ENCODE peak calls at places on chromosomes 4 and X, in four cellular contexts. One of them, this sample, is unnamed.

GRCh38 chr4:118765399-118765798 is 70.5 kb downstream of the SEC24D start:
- DNase-seq in neural crest cell: no peak
- DNase-seq in fibroblast of villous mesenchyme: peak
- DNase-seq in AG09319: peak
- DNase-seq in this sample: no peak

GRCh38 chr4:71243434-71243833 is 95.4 kb upstream of the SLC4A4 start:
- DNase-seq in neural crest cell: no peak
- DNase-seq in fibroblast of villous mesenchyme: no peak
- DNase-seq in AG09319: no peak
- DNase-seq in this sample: no peak

GRCh38 chrX:108419401-108419800 is 18.8 kb downstream of the COL4A6 start:
- DNase-seq in neural crest cell: no peak
- DNase-seq in fibroblast of villous mesenchyme: no peak
- DNase-seq in AG09319: no peak
- DNase-seq in this sample: no peak

GRCh38 chrX:110032534-110033161 is 29.7 kb downstream of the TMEM164 start:
- DNase-seq in neural crest cell: no peak
- DNase-seq in fibroblast of villous mesenchyme: no peak
- DNase-seq in AG09319: no peak
- DNase-seq in this sample: no peak

GRCh38 chr4:122700178-122700725 is 32.3 kb upstream of the BBS12 start:
- DNase-seq in neural crest cell: no peak
- DNase-seq in fibroblast of villous mesenchyme: peak
- DNase-seq in AG09319: no peak
- DNase-seq in this sample: no peak

GRCh38 chr4:123672987-123673386 is 276.4 kb downstream of the SPRY1 start:
- DNase-seq in neural crest cell: no peak
- DNase-seq in fibroblast of villous mesenchyme: peak
- DNase-seq in AG09319: no peak
- DNase-seq in this sample: no peak

GRCh38 chrX:41153453-41153852 is 68.2 kb downstream of the USP9X start:
- DNase-seq in neural crest cell: no peak
- DNase-seq in fibroblast of villous mesenchyme: peak
- DNase-seq in AG09319: no peak
- DNase-seq in this sample: no peak

GRCh38 chrX:123184199-123184857 is at the start of gene GRIA3:
- DNase-seq in neural crest cell: peak
- DNase-seq in fibroblast of villous mesenchyme: peak
- DNase-seq in AG09319: peak
- DNase-seq in this sample: peak

GRCh38 chrX:132837971-132838370 is 120.5 kb downstream of the HS6ST2 start:
- DNase-seq in neural crest cell: no peak
- DNase-seq in fibroblast of villous mesenchyme: no peak
- DNase-seq in AG09319: no peak
- DNase-seq in this sample: no peak

GRCh38 chr4:103197765-103198110 is 405 bp downstream of the CENPE start:
- DNase-seq in neural crest cell: no peak
- DNase-seq in fibroblast of villous mesenchyme: no peak
- DNase-seq in AG09319: no peak
- DNase-seq in this sample: no peak

GRCh38 chrX:57172544-57172943 is 35.3 kb upstream of the SPIN2A start:
- DNase-seq in neural crest cell: no peak
- DNase-seq in fibroblast of villous mesenchyme: no peak
- DNase-seq in AG09319: no peak
- DNase-seq in this sample: no peak

GRCh38 chr4:26407466-26407865 is 82.8 kb downstream of the CCKAR start:
- DNase-seq in neural crest cell: no peak
- DNase-seq in fibroblast of villous mesenchyme: no peak
- DNase-seq in AG09319: no peak
- DNase-seq in this sample: no peak

GRCh38 chr4:54098375-54098774 is 1.6 kb upstream of the GSX2 start:
- DNase-seq in neural crest cell: no peak
- DNase-seq in fibroblast of villous mesenchyme: no peak
- DNase-seq in AG09319: no peak
- DNase-seq in this sample: no peak

GRCh38 chr4:39429476-39430310 is 23.0 kb downstream of the KLB start:
- DNase-seq in neural crest cell: no peak
- DNase-seq in fibroblast of villous mesenchyme: peak
- DNase-seq in AG09319: no peak
- DNase-seq in this sample: no peak

GRCh38 chr4:124203613-124204284 is 508.8 kb downstream of the ANKRD50 start:
- DNase-seq in neural crest cell: no peak
- DNase-seq in fibroblast of villous mesenchyme: peak
- DNase-seq in AG09319: no peak
- DNase-seq in this sample: no peak

GRCh38 chrX:31435592-31435991 is 363.8 kb upstream of the FTHL17 start:
- DNase-seq in neural crest cell: peak
- DNase-seq in fibroblast of villous mesenchyme: peak
- DNase-seq in AG09319: no peak
- DNase-seq in this sample: peak

DNA sequence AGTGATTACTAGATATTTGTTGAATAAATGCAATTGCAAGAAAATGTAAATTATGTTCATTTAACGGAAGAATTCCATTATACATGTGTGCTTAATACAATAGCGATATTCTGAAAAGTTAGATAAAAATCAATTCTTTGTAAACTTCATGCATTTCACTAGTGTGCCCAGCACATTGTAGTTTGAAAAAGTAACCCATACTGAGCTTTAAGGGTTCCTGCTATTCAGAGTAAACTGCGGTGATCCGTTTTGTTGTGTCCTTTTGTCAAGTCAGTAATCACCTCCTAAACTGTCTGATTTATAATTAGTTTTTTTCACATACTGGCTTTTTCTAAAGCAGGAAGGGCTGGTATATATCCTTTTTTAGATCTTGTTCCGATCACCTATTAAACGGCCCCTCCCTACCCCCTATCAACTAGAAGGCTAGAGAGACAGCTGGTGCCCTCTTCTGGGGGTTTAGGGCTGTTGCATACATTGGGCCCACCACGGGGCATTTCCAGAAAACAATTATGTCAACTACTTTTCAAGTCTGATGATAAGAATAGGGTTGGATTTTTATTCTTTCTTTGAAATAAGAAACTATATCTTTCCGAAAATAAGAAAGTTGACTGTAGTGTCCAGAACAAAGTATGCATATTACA is 7.0 kb upstream of the BMP15 start:
- DNase-seq in neural crest cell: peak
- DNase-seq in fibroblast of villous mesenchyme: peak
- DNase-seq in AG09319: no peak
- DNase-seq in this sample: peak
- TF ChIP-seq CTCF in neural crest cell: peak
- TF ChIP-seq CTCF in fibroblast of villous mesenchyme: peak
- TF ChIP-seq CTCF in AG09319: peak
- TF ChIP-seq CTCF in this sample: peak

GRCh38 chrX:155263854-155264628 is at the start of gene RAB39B:
- DNase-seq in neural crest cell: peak
- DNase-seq in fibroblast of villous mesenchyme: peak
- DNase-seq in AG09319: peak
- DNase-seq in this sample: peak
- TF ChIP-seq CTCF in neural crest cell: no peak
- TF ChIP-seq CTCF in fibroblast of villous mesenchyme: no peak
- TF ChIP-seq CTCF in AG09319: peak
- TF ChIP-seq CTCF in this sample: no peak

GRCh38 chr4:121199742-121200561 is 35.8 kb upstream of the TNIP3 start:
- DNase-seq in neural crest cell: no peak
- DNase-seq in fibroblast of villous mesenchyme: no peak
- DNase-seq in AG09319: no peak
- DNase-seq in this sample: no peak
- TF ChIP-seq CTCF in neural crest cell: no peak
- TF ChIP-seq CTCF in fibroblast of villous mesenchyme: no peak
- TF ChIP-seq CTCF in AG09319: no peak
- TF ChIP-seq CTCF in this sample: no peak

DNA sequence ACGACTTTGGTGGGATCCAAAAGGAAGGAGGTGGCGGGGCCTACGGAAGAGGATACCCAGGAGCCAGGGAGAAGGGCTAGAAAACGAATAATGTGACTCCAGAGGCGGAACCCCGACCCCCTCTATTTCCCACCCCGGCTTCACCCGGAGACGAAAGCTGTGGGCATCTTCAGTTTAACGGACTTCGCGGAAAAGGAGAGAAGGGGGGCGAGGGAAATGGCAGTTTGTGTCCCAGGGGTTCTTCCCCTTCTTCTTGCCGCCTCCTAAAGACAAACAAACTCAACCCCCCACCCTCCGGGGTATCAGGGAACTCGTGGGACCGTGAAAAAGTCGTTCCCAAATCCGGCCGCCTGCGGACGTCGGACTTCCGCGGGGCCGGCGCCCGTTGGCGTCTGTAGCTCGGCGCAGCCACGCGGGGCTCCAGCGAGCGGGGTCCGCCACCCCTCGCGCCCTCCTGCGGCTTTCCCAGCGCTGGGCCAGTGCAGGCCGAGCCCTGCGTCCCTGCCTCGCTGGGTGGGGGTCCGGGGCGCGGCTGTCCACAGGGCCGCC is 3.6 kb upstream of the LEF1 start:
- DNase-seq in neural crest cell: peak
- DNase-seq in fibroblast of villous mesenchyme: no peak
- DNase-seq in AG09319: no peak
- DNase-seq in this sample: peak
- TF ChIP-seq CTCF in neural crest cell: peak
- TF ChIP-seq CTCF in fibroblast of villous mesenchyme: no peak
- TF ChIP-seq CTCF in AG09319: no peak
- TF ChIP-seq CTCF in this sample: peak

GRCh38 chr4:184511156-184511555 is 36.8 kb upstream of the IRF2 start:
- DNase-seq in neural crest cell: no peak
- DNase-seq in fibroblast of villous mesenchyme: no peak
- DNase-seq in AG09319: no peak
- DNase-seq in this sample: no peak

GRCh38 chr4:184503869-184504300 is 29.5 kb upstream of the IRF2 start:
- DNase-seq in neural crest cell: no peak
- DNase-seq in fibroblast of villous mesenchyme: no peak
- DNase-seq in AG09319: no peak
- DNase-seq in this sample: no peak

GRCh38 chr4:184504385-184504784 is 30.0 kb upstream of the IRF2 start:
- DNase-seq in neural crest cell: no peak
- DNase-seq in fibroblast of villous mesenchyme: no peak
- DNase-seq in AG09319: no peak
- DNase-seq in this sample: no peak

GRCh38 chr4:184510431-184510830 is 36.1 kb upstream of the IRF2 start:
- DNase-seq in neural crest cell: no peak
- DNase-seq in fibroblast of villous mesenchyme: no peak
- DNase-seq in AG09319: no peak
- DNase-seq in this sample: no peak

GRCh38 chr4:184506527-184507121 is 32.3 kb upstream of the IRF2 start:
- DNase-seq in neural crest cell: no peak
- DNase-seq in fibroblast of villous mesenchyme: no peak
- DNase-seq in AG09319: no peak
- DNase-seq in this sample: peak
- TF ChIP-seq CTCF in neural crest cell: peak
- TF ChIP-seq CTCF in fibroblast of villous mesenchyme: no peak
- TF ChIP-seq CTCF in AG09319: no peak
- TF ChIP-seq CTCF in this sample: peak

GRCh38 chr4:77728420-77728819 is 90.7 kb downstream of the CNOT6L start:
- DNase-seq in neural crest cell: no peak
- DNase-seq in fibroblast of villous mesenchyme: no peak
- DNase-seq in AG09319: no peak
- DNase-seq in this sample: no peak
- TF ChIP-seq CTCF in neural crest cell: peak
- TF ChIP-seq CTCF in fibroblast of villous mesenchyme: no peak
- TF ChIP-seq CTCF in AG09319: no peak
- TF ChIP-seq CTCF in this sample: no peak

This sample was measured in nephron progenitor cell.